ENCODE peak calls at places on chromosomes 3 and 15, in four cellular contexts. K is ovary, I is heart left ventricle, Y is tibial nerve. L is an unnamed sample. For H3K27me3, the result is how much of the 10 kb centered on the place peaks cover.

GRCh38 chr3:14274999-14275961 is 96.7 kb downstream of the LSM3 start:
- DNase-seq in Y (no peak), I (no peak), K (no peak), L (no peak)

GRCh38 chr3:191412764-191413163 is 48.2 kb upstream of the PYDC2 start:
- DNase-seq in I (no peak), K (no peak), Y (no peak), L (no peak)

GRCh38 chr3:191592105-191592504 is 131.1 kb downstream of the PYDC2 start:
- DNase-seq in Y (no peak), K (no peak), I (no peak), L (no peak)

GRCh38 chr3:152417181-152417580 is 148.5 kb downstream of the MBNL1 start:
- DNase-seq in K (no peak), Y (no peak), I (no peak), L (no peak)

GRCh38 chr3:132174500-132174899 is 139.7 kb upstream of the CPNE4 start:
- DNase-seq in K (no peak), I (no peak), Y (no peak), L (no peak)

GRCh38 chr3:174251696-174252095 is 607.4 kb upstream of the NAALADL2 start:
- DNase-seq in Y (no peak), K (no peak), I (no peak), L (no peak)

GRCh38 chr15:99385865-99386264 is 134.6 kb downstream of the LRRC28 start:
- DNase-seq in K (peak), Y (peak), I (peak), L (no peak)

GRCh38 chr15:62957130-62957529 is 85.4 kb upstream of the TPM1 start:
- DNase-seq in K (no peak), I (no peak), Y (no peak), L (no peak)

GRCh38 chr15:62920569-62921502 is 121.7 kb upstream of the TPM1 start:
- DNase-seq in Y (no peak), K (no peak), I (peak), L (no peak)

GRCh38 chr3:4720316-4721075 is 227.3 kb downstream of the ITPR1 start:
- DNase-seq in I (peak), K (peak), Y (peak), L (peak)

GRCh38 chr3:184895350-184895749 is 83.4 kb downstream of the VPS8 start:
- DNase-seq in Y (no peak), I (no peak), K (no peak), L (no peak)

GRCh38 chr3:24156466-24156865 is 211.4 kb downstream of the NR1D2 start:
- DNase-seq in K (no peak), I (no peak), Y (no peak), L (no peak)

GRCh38 chr3:122563717-122564025 is 429 bp downstream of the PARP9 start:
- DNase-seq in K (no peak), I (peak), Y (no peak), L (no peak)

GRCh38 chr3:23304424-23304823 is 101.3 kb downstream of the UBE2E2 start:
- DNase-seq in I (no peak), K (no peak), Y (no peak), L (no peak)

GRCh38 chr3:196754215-196754937 is 14.7 kb downstream of the PAK2 start:
- DNase-seq in K (no peak), I (no peak), Y (no peak), L (no peak)

GRCh38 chr3:123258811-123259420 is 57.2 kb downstream of the SEC22A start:
- DNase-seq in I (no peak), K (no peak), Y (no peak), L (no peak)

GRCh38 chr3:98589331-98589870 is 4.0 kb downstream of the CPOX start:
- DNase-seq in K (no peak), I (no peak), Y (no peak), L (no peak)

GRCh38 chr3:128430731-128431130 is 36.0 kb downstream of the DNAJB8 start:
- DNase-seq in Y (no peak), I (no peak), K (no peak), L (no peak)

GRCh38 chr3:149575213-149575961 is 82.4 kb downstream of the WWTR1 start:
- DNase-seq in Y (no peak), K (peak), I (peak), L (peak)

GRCh38 chr3:123499316-123499715 is 50.4 kb upstream of the ADCY5 start:
- DNase-seq in Y (no peak), K (no peak), I (no peak), L (no peak)

GRCh38 chr15:26242565-26242964 is 379.4 kb upstream of the ATP10A start:
- DNase-seq in K (no peak), Y (no peak), I (no peak), L (no peak)

GRCh38 chr3:197430961-197431910 is 124.5 kb downstream of the BDH1 start:
- DNase-seq in Y (no peak), I (no peak), K (no peak), L (no peak)

GRCh38 chr3:107913671-107914070 is 177.2 kb downstream of the CD47 start:
- DNase-seq in I (no peak), Y (no peak), K (no peak), L (no peak)

GRCh38 chr3:103977417-103977816 is 1389.3 kb upstream of the ALCAM start:
- DNase-seq in I (no peak), K (no peak), Y (no peak), L (no peak)

GRCh38 chr3:59608356-59608755 is 558.5 kb upstream of the CFAP20DC start:
- DNase-seq in K (no peak), I (no peak), Y (no peak), L (no peak)

GRCh38 chr3:131315162-131315561 is 66.4 kb upstream of the NUDT16 start:
- DNase-seq in I (no peak), Y (no peak), K (no peak), L (no peak)

GRCh38 chr3:105118905-105119304 is 247.8 kb upstream of the ALCAM start:
- DNase-seq in Y (no peak), K (no peak), I (no peak), L (no peak)

GRCh38 chr15:73051402-73051810 is 857 bp upstream of the NEO1 start:
- DNase-seq in I (no peak), Y (peak), K (peak), L (no peak)

GRCh38 chr3:131543714-131544113 is 40.9 kb upstream of the MRPL3 start:
- DNase-seq in K (peak), Y (no peak), I (peak), L (no peak)

GRCh38 chr3:46372492-46373359 is 2.0 kb downstream of the CCR5 start:
- DNase-seq in K (no peak), Y (no peak), I (no peak), L (no peak)

GRCh38 chr15:72733941-72734738 is 48.1 kb downstream of the BBS4 start:
- DNase-seq in Y (no peak), K (no peak), I (no peak), L (no peak)

GRCh38 chr3:87120221-87120620 is 106.9 kb upstream of the CHMP2B start:
- DNase-seq in K (no peak), I (no peak), Y (no peak), L (no peak)

GRCh38 chr3:179738998-179739397 is 86.2 kb downstream of the USP13 start:
- DNase-seq in Y (no peak), K (no peak), I (no peak), L (no peak)

GRCh38 chr3:109050591-109051167 is 67.3 kb downstream of the MORC1 start:
- DNase-seq in I (no peak), Y (no peak), K (no peak), L (no peak)

GRCh38 chr3:36679384-36680200 is 84.8 kb downstream of the DCLK3 start:
- DNase-seq in Y (no peak), K (no peak), I (no peak), L (no peak)

GRCh38 chr15:92603278-92603677 is 52.3 kb downstream of the FAM174B start:
- DNase-seq in K (no peak), Y (no peak), I (no peak), L (no peak)

GRCh38 chr15:61499371-61499770 is 270.3 kb upstream of the RORA start:
- DNase-seq in Y (no peak), I (no peak), K (no peak), L (no peak)
- H3K27me3 ChIP-seq in Y (under half), I (under half), K (under half), L (under half)

DNA sequence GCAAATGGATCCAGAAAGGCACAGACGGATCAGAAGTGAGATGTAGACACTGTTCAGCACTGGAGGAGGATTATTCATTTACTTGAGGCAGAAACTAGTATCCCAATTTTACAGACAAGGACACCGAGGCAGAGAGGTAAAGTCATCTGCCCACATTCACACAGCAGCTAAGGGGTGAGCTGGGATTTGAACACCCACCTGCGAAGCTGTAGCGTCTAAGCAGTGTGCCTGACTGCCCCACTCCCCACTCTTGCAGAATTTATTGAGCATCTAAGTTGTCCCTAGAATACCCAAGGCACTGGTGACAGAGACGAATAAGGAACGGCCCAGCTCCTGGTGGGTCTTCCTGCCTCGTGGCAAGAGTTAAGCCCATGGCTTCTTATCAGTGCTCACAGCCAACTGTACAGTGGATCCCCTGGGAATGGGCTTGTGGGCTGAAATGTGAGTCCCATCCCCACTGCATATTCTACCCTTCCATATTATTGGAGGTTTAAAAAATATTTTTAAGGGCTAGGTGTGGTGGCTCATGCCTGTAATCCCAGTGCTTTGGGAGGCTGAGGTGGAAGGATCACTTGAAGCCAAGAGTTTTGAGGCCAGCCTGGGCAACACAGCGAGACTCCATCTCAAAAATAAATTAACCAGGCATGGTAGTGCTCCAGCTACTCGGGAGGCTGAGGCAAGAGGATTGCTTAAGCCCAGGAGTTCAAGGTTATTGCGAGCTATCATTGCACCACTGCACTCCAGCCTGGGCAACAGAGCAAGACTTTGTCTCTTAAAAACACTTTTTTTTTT is 77.6 kb downstream of the IQSEC1 start:
- DNase-seq in K (no peak), Y (no peak), I (no peak), L (no peak)
- H3K4me3 ChIP-seq in K (no peak), Y (no peak), I (peak), L (peak)

GRCh38 chr3:156010829-156011228 is 109.5 kb upstream of the KCNAB1 start:
- DNase-seq in Y (no peak), K (no peak), I (no peak), L (no peak)
- TF ChIP-seq CTCF in Y (no peak), K (no peak), I (peak), L (no peak)

GRCh38 chr3:126021702-126022101 is 52.7 kb downstream of the ROPN1B start:
- DNase-seq in K (no peak), I (no peak), Y (no peak), L (no peak)
- H3K27me3 ChIP-seq in K (under half), I (under half), Y (under half), L (under half)

GRCh38 chr3:134009345-134010000 is 20.3 kb downstream of the SLCO2A1 start:
- DNase-seq in I (no peak), Y (no peak), K (no peak), L (no peak)

GRCh38 chr3:134004841-134005240 is 24.9 kb downstream of the SLCO2A1 start:
- DNase-seq in K (no peak), Y (no peak), I (no peak), L (no peak)

GRCh38 chr3:134007819-134008218 is 21.9 kb downstream of the SLCO2A1 start:
- DNase-seq in K (no peak), Y (no peak), I (no peak), L (no peak)

GRCh38 chr3:134013280-134013679 is 16.4 kb downstream of the SLCO2A1 start:
- DNase-seq in K (no peak), Y (no peak), I (no peak), L (no peak)

DNA sequence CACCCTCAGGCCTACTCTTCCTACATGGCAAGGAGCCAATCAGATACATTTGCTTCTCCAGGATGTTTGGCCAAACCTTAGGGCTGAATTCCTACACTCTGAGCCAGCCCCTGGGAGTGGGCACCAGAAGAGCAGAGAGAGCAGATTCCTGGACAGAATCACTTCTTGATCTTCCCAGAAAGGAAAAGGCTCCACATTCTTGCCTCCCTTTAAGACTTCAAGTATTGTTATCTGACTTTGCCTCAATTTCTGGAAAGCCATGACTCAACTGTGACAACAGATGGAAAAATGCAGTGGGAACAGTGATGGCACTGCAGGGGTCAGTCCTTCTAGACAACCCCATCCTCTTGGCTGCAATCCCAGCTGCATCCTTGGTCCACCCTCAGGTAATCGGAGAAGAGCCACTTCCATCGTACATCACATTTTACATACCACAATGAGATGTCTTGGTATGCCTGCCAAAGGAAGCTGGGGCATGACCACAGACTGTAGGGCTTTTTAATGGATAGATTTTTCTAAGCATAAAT is 21.0 kb downstream of the SLCO2A1 start:
- DNase-seq in K (no peak), Y (no peak), I (no peak), L (no peak)
- H3K4me3 ChIP-seq in K (no peak), Y (no peak), I (no peak), L (no peak)

GRCh38 chr3:99997293-99997692 is 117.0 kb downstream of the FILIP1L start:
- DNase-seq in Y (no peak), K (no peak), I (no peak), L (no peak)
- TF ChIP-seq CTCF in Y (no peak), K (no peak), I (no peak), L (no peak)

GRCh38 chr3:186093271-186093900 is 15.5 kb downstream of the ETV5 start:
- DNase-seq in K (no peak), Y (no peak), I (no peak), L (no peak)
- H3K27me3 ChIP-seq in K (under half), Y (under half), I (under half), L (under half)

L was measured in ascending aorta.